ENCODE peak calls at places on chromosomes 6 and 20, in four cellular contexts. One of them, this sample, is unnamed.
A peak's percentile ranks its signal among the peaks of the same experiment; 100 is the strongest.

GRCh38 chr6:16624631-16625299 is 136.5 kb downstream of the ATXN1 start:
- DNase-seq in HepG2: no peak
- DNase-seq in A549: no peak
- DNase-seq in H1: no peak
- DNase-seq in this sample: no peak

GRCh38 chr20:37995856-37996625 is 37.2 kb downstream of the TTI1 start:
- DNase-seq in H1: no peak
- DNase-seq in HepG2: no peak
- DNase-seq in A549: no peak
- DNase-seq in this sample: no peak

GRCh38 chr6:33694401-33694931 is 17.0 kb downstream of the UQCC2 start:
- DNase-seq in H1: no peak
- DNase-seq in HepG2: no peak
- DNase-seq in A549: no peak
- DNase-seq in this sample: no peak

GRCh38 chr20:47764154-47764734 is 21.0 kb downstream of the SULF2 start:
- DNase-seq in H1: no peak
- DNase-seq in HepG2: no peak
- DNase-seq in A549: peak; percentile 63
- DNase-seq in this sample: peak; percentile 80

GRCh38 chr20:64131406-64131805 is 24.0 kb upstream of the NPBWR2 start:
- DNase-seq in H1: peak; percentile 38
- DNase-seq in HepG2: peak; percentile 60
- DNase-seq in A549: peak; percentile 81
- DNase-seq in this sample: no peak

GRCh38 chr6:169252805-169253189 is 849 bp downstream of the THBS2 start:
- DNase-seq in A549: no peak
- DNase-seq in H1: no peak
- DNase-seq in HepG2: no peak
- DNase-seq in this sample: no peak

GRCh38 chr6:13407709-13408695 is 79.4 kb downstream of the GFOD1 start:
- DNase-seq in A549: peak; percentile 58
- DNase-seq in H1: no peak
- DNase-seq in HepG2: peak; percentile 100
- DNase-seq in this sample: no peak

GRCh38 chr6:35764238-35764896 is 12.0 kb upstream of the CLPSL2 start:
- DNase-seq in A549: no peak
- DNase-seq in HepG2: no peak
- DNase-seq in H1: peak; percentile 74
- DNase-seq in this sample: no peak

GRCh38 chr6:131390322-131390721 is 182.7 kb upstream of the ARG1 start:
- DNase-seq in H1: no peak
- DNase-seq in A549: no peak
- DNase-seq in HepG2: no peak
- DNase-seq in this sample: no peak

GRCh38 chr6:7633361-7633760 is 43.4 kb downstream of the SNRNP48 start:
- DNase-seq in A549: no peak
- DNase-seq in H1: no peak
- DNase-seq in HepG2: no peak
- DNase-seq in this sample: no peak

GRCh38 chr6:23601811-23602340 is 524.1 kb upstream of the NRSN1 start:
- DNase-seq in HepG2: no peak
- DNase-seq in H1: no peak
- DNase-seq in A549: no peak
- DNase-seq in this sample: no peak

GRCh38 chr20:61482425-61482887 is 230.4 kb downstream of the CDH4 start:
- DNase-seq in H1: no peak
- DNase-seq in HepG2: no peak
- DNase-seq in A549: no peak
- DNase-seq in this sample: peak; percentile 17

GRCh38 chr6:109687271-109687721 is 3.7 kb downstream of the AK9 start:
- DNase-seq in A549: no peak
- DNase-seq in H1: no peak
- DNase-seq in HepG2: no peak
- DNase-seq in this sample: no peak

GRCh38 chr20:62303327-62304226 is 780 bp downstream of the ADRM1 start:
- DNase-seq in A549: no peak
- DNase-seq in HepG2: peak; percentile 89
- DNase-seq in H1: no peak
- DNase-seq in this sample: no peak

GRCh38 chr20:38875170-38875993 is 50.8 kb upstream of the FAM83D start:
- DNase-seq in A549: no peak
- DNase-seq in H1: no peak
- DNase-seq in HepG2: no peak
- DNase-seq in this sample: peak; percentile 27

GRCh38 chr6:43738877-43739641 is 31.0 kb upstream of the VEGFA start:
- DNase-seq in H1: no peak
- DNase-seq in HepG2: no peak
- DNase-seq in A549: no peak
- DNase-seq in this sample: no peak

GRCh38 chr6:88360203-88360797 is 194.2 kb upstream of the CNR1 start:
- DNase-seq in H1: no peak
- DNase-seq in A549: peak; percentile 8
- DNase-seq in HepG2: peak; percentile 1
- DNase-seq in this sample: no peak

GRCh38 chr6:112773217-112773616 is 426.1 kb downstream of the RFPL4B start:
- DNase-seq in H1: no peak
- DNase-seq in A549: no peak
- DNase-seq in HepG2: no peak
- DNase-seq in this sample: no peak

GRCh38 chr20:17171750-17172149 is 55.1 kb upstream of the PCSK2 start:
- DNase-seq in A549: no peak
- DNase-seq in HepG2: no peak
- DNase-seq in H1: no peak
- DNase-seq in this sample: no peak

GRCh38 chr6:4775591-4776492 is at the start of gene CDYL:
- DNase-seq in A549: peak; percentile 55
- DNase-seq in HepG2: peak; percentile 78
- DNase-seq in H1: peak; percentile 86
- DNase-seq in this sample: peak; percentile 93

GRCh38 chr6:133778414-133778813 is 110.5 kb upstream of the TCF21 start:
- DNase-seq in A549: no peak
- DNase-seq in H1: no peak
- DNase-seq in HepG2: no peak
- DNase-seq in this sample: no peak

GRCh38 chr20:23449400-23449799 is 3.3 kb downstream of the CST11 start:
- DNase-seq in H1: no peak
- DNase-seq in A549: no peak
- DNase-seq in HepG2: no peak
- DNase-seq in this sample: no peak

GRCh38 chr6:168039301-168039700 is 39.7 kb downstream of the FRMD1 start:
- DNase-seq in A549: no peak
- DNase-seq in H1: no peak
- DNase-seq in HepG2: no peak
- DNase-seq in this sample: no peak

GRCh38 chr6:50975216-50975615 is 156.5 kb downstream of the TFAP2B start:
- DNase-seq in H1: no peak
- DNase-seq in A549: no peak
- DNase-seq in HepG2: no peak
- DNase-seq in this sample: no peak

GRCh38 chr6:17045581-17046322 is 56.1 kb upstream of the STMND1 start:
- DNase-seq in A549: no peak
- DNase-seq in H1: no peak
- DNase-seq in HepG2: no peak
- DNase-seq in this sample: no peak

GRCh38 chr20:53883098-53883762 is 187.2 kb downstream of the BCAS1 start:
- DNase-seq in H1: no peak
- DNase-seq in A549: no peak
- DNase-seq in HepG2: no peak
- DNase-seq in this sample: no peak

GRCh38 chr20:62300319-62300718 is 2.5 kb upstream of the ADRM1 start:
- DNase-seq in A549: no peak
- DNase-seq in HepG2: no peak
- DNase-seq in H1: no peak
- DNase-seq in this sample: no peak

GRCh38 chr20:45892049-45892816 is 1.1 kb downstream of the CTSA start:
- DNase-seq in H1: no peak
- DNase-seq in HepG2: peak; percentile 44
- DNase-seq in A549: peak; percentile 81
- DNase-seq in this sample: peak; percentile 50

GRCh38 chr6:163741743-163742363 is 327.3 kb downstream of the QKI start:
- DNase-seq in HepG2: no peak
- DNase-seq in H1: no peak
- DNase-seq in A549: no peak
- DNase-seq in this sample: peak; percentile 47

GRCh38 chr6:20946037-20946436 is 411.8 kb downstream of the CDKAL1 start:
- DNase-seq in A549: no peak
- DNase-seq in HepG2: peak; percentile 35
- DNase-seq in H1: no peak
- DNase-seq in this sample: no peak
- TF ChIP-seq RNF2 in A549: no peak
- TF ChIP-seq RNF2 in HepG2: no peak
- TF ChIP-seq RNF2 in H1: no peak
- TF ChIP-seq RNF2 in this sample: no peak

DNA sequence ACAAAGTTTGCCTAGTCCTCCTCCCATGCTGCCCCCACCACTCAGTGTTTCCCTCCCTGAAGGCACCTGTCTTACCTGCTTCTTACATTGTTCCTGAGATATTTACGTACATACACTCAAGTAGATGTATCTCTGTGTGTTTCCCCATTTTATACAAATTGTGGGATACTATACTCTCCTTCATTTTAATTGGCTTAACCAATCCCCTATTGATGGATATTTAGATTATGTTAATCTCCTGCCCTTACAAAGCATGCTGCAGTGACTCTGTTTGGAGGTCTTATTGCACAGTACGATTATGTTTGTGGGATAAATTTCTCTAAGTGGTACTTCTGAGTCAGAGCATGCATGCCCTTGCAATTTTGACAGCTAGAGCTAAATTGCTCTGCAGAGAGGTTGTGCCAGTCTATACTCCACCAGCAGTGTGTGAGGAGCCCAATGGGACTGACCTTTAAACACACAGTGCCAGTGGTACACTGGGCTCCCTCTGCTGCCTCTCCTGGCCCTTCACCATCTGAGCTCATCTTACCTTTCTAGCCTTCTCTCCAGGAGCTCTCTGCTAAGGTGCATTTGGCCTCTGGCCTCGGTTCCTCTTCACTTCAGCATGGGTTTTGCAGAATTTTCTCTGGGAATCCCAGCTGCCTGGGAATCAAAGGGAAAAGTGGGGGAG is 57.4 kb downstream of the LYRM2 start:
- DNase-seq in A549: no peak
- DNase-seq in H1: no peak
- DNase-seq in HepG2: no peak
- DNase-seq in this sample: no peak
- TF ChIP-seq RNF2 in A549: no peak
- TF ChIP-seq RNF2 in H1: no peak
- TF ChIP-seq RNF2 in HepG2: no peak
- TF ChIP-seq RNF2 in this sample: no peak

GRCh38 chr6:82000551-82000950 is 247.0 kb downstream of the IBTK start:
- DNase-seq in H1: no peak
- DNase-seq in A549: no peak
- DNase-seq in HepG2: no peak
- DNase-seq in this sample: no peak

GRCh38 chr6:82006027-82006738 is 241.4 kb downstream of the IBTK start:
- DNase-seq in H1: peak; percentile 46
- DNase-seq in HepG2: peak; percentile 57
- DNase-seq in A549: no peak
- DNase-seq in this sample: no peak
- TF ChIP-seq RNF2 in H1: no peak
- TF ChIP-seq RNF2 in HepG2: no peak
- TF ChIP-seq RNF2 in A549: no peak
- TF ChIP-seq RNF2 in this sample: no peak

GRCh38 chr20:50729925-50730764 is 1.2 kb upstream of the PARD6B start:
- DNase-seq in H1: no peak
- DNase-seq in HepG2: peak; percentile 55
- DNase-seq in A549: no peak
- DNase-seq in this sample: peak; percentile 25
- TF ChIP-seq RNF2 in H1: no peak
- TF ChIP-seq RNF2 in HepG2: no peak
- TF ChIP-seq RNF2 in A549: no peak
- TF ChIP-seq RNF2 in this sample: no peak

GRCh38 chr20:14924433-14924832 is 587.0 kb upstream of the FLRT3 start:
- DNase-seq in H1: no peak
- DNase-seq in HepG2: no peak
- DNase-seq in A549: no peak
- DNase-seq in this sample: no peak
- TF ChIP-seq RNF2 in H1: no peak
- TF ChIP-seq RNF2 in HepG2: no peak
- TF ChIP-seq RNF2 in A549: no peak
- TF ChIP-seq RNF2 in this sample: no peak